ENCODE peak calls at places on chromosomes 13 and 19, in six cellular contexts. One of them, this sample, is unnamed.
A peak's percentile ranks its signal among the peaks of the same experiment; 100 is the strongest.

GRCh38 chr13:45162194-45162593 is 38.7 kb downstream of the KCTD4 start:
- DNase-seq in left ventricle myocardium inferior: no peak
- DNase-seq in CD8-positive, alpha-beta T cell: no peak
- DNase-seq in fibroblast of lung: peak; percentile 49
- DNase-seq in heart right ventricle: no peak
- DNase-seq in thoracic aorta: no peak
- DNase-seq in this sample: no peak

GRCh38 chr19:44847144-44848035 is 1.3 kb downstream of the NECTIN2 start:
- DNase-seq in left ventricle myocardium inferior: peak; percentile 70
- DNase-seq in CD8-positive, alpha-beta T cell: peak; percentile 12
- DNase-seq in fibroblast of lung: peak; percentile 36
- DNase-seq in heart right ventricle: peak; percentile 85
- DNase-seq in thoracic aorta: no peak
- DNase-seq in this sample: no peak

GRCh38 chr13:61110804-61111203 is 304.8 kb downstream of the PCDH20 start:
- DNase-seq in left ventricle myocardium inferior: no peak
- DNase-seq in CD8-positive, alpha-beta T cell: no peak
- DNase-seq in fibroblast of lung: no peak
- DNase-seq in heart right ventricle: no peak
- DNase-seq in thoracic aorta: no peak
- DNase-seq in this sample: no peak

GRCh38 chr13:90477194-90477593 is 870.3 kb upstream of the MIR17HG start:
- DNase-seq in left ventricle myocardium inferior: no peak
- DNase-seq in CD8-positive, alpha-beta T cell: no peak
- DNase-seq in fibroblast of lung: no peak
- DNase-seq in heart right ventricle: no peak
- DNase-seq in thoracic aorta: no peak
- DNase-seq in this sample: no peak

GRCh38 chr13:55569082-55569481 is 1571.6 kb upstream of the PRR20A start:
- DNase-seq in left ventricle myocardium inferior: no peak
- DNase-seq in CD8-positive, alpha-beta T cell: no peak
- DNase-seq in fibroblast of lung: no peak
- DNase-seq in heart right ventricle: no peak
- DNase-seq in thoracic aorta: no peak
- DNase-seq in this sample: no peak

GRCh38 chr19:33100894-33101644 is 20.1 kb downstream of the GPATCH1 start:
- DNase-seq in left ventricle myocardium inferior: no peak
- DNase-seq in CD8-positive, alpha-beta T cell: no peak
- DNase-seq in fibroblast of lung: no peak
- DNase-seq in heart right ventricle: no peak
- DNase-seq in thoracic aorta: no peak
- DNase-seq in this sample: no peak

GRCh38 chr19:7865262-7865911 is 8.8 kb downstream of the PRR36 start:
- DNase-seq in left ventricle myocardium inferior: no peak
- DNase-seq in CD8-positive, alpha-beta T cell: no peak
- DNase-seq in fibroblast of lung: no peak
- DNase-seq in heart right ventricle: no peak
- DNase-seq in thoracic aorta: no peak
- DNase-seq in this sample: no peak

GRCh38 chr19:30387311-30388115 is 15.3 kb downstream of the ZNF536 start:
- DNase-seq in left ventricle myocardium inferior: peak; percentile 32
- DNase-seq in CD8-positive, alpha-beta T cell: no peak
- DNase-seq in fibroblast of lung: no peak
- DNase-seq in heart right ventricle: peak; percentile 19
- DNase-seq in thoracic aorta: no peak
- DNase-seq in this sample: no peak

GRCh38 chr13:32940601-32941000 is 75.6 kb upstream of the KL start:
- DNase-seq in left ventricle myocardium inferior: peak; percentile 27
- DNase-seq in CD8-positive, alpha-beta T cell: no peak
- DNase-seq in fibroblast of lung: peak; percentile 45
- DNase-seq in heart right ventricle: peak; percentile 21
- DNase-seq in thoracic aorta: no peak
- DNase-seq in this sample: no peak

GRCh38 chr19:584240-585001 is 5.3 kb upstream of the HCN2 start:
- DNase-seq in left ventricle myocardium inferior: peak; percentile 56
- DNase-seq in CD8-positive, alpha-beta T cell: peak; percentile 76
- DNase-seq in fibroblast of lung: peak; percentile 39
- DNase-seq in heart right ventricle: peak; percentile 50
- DNase-seq in thoracic aorta: no peak
- DNase-seq in this sample: peak; percentile 73

GRCh38 chr13:48749144-48749543 is 95.4 kb downstream of the CYSLTR2 start:
- DNase-seq in left ventricle myocardium inferior: no peak
- DNase-seq in CD8-positive, alpha-beta T cell: no peak
- DNase-seq in fibroblast of lung: peak; percentile 73
- DNase-seq in heart right ventricle: no peak
- DNase-seq in thoracic aorta: no peak
- DNase-seq in this sample: no peak

GRCh38 chr13:108700421-108701170 is 71.2 kb downstream of the MYO16 start:
- DNase-seq in left ventricle myocardium inferior: no peak
- DNase-seq in CD8-positive, alpha-beta T cell: no peak
- DNase-seq in fibroblast of lung: peak; percentile 81
- DNase-seq in heart right ventricle: no peak
- DNase-seq in thoracic aorta: no peak
- DNase-seq in this sample: no peak

GRCh38 chr19:51971624-51972023 is 15.0 kb downstream of the ZNF350 start:
- DNase-seq in left ventricle myocardium inferior: no peak
- DNase-seq in CD8-positive, alpha-beta T cell: peak; percentile 9
- DNase-seq in fibroblast of lung: peak; percentile 30
- DNase-seq in heart right ventricle: no peak
- DNase-seq in thoracic aorta: no peak
- DNase-seq in this sample: no peak

GRCh38 chr13:71499944-71500514 is 367.0 kb downstream of the DACH1 start:
- DNase-seq in left ventricle myocardium inferior: no peak
- DNase-seq in CD8-positive, alpha-beta T cell: no peak
- DNase-seq in fibroblast of lung: no peak
- DNase-seq in heart right ventricle: no peak
- DNase-seq in thoracic aorta: no peak
- DNase-seq in this sample: no peak

GRCh38 chr13:98565726-98566577 is 11.0 kb downstream of the STK24 start:
- DNase-seq in left ventricle myocardium inferior: peak; percentile 53
- DNase-seq in CD8-positive, alpha-beta T cell: no peak
- DNase-seq in fibroblast of lung: no peak
- DNase-seq in heart right ventricle: peak; percentile 51
- DNase-seq in thoracic aorta: no peak
- DNase-seq in this sample: no peak

GRCh38 chr13:30744056-30744684 is 8.8 kb downstream of the ALOX5AP start:
- DNase-seq in left ventricle myocardium inferior: no peak
- DNase-seq in CD8-positive, alpha-beta T cell: peak; percentile 79
- DNase-seq in fibroblast of lung: peak; percentile 60
- DNase-seq in heart right ventricle: no peak
- DNase-seq in thoracic aorta: no peak
- DNase-seq in this sample: peak; percentile 81

GRCh38 chr13:95677564-95678386 is 836 bp downstream of the DNAJC3 start:
- DNase-seq in left ventricle myocardium inferior: no peak
- DNase-seq in CD8-positive, alpha-beta T cell: peak; percentile 15
- DNase-seq in fibroblast of lung: peak; percentile 31
- DNase-seq in heart right ventricle: peak; percentile 51
- DNase-seq in thoracic aorta: no peak
- DNase-seq in this sample: no peak

DNA sequence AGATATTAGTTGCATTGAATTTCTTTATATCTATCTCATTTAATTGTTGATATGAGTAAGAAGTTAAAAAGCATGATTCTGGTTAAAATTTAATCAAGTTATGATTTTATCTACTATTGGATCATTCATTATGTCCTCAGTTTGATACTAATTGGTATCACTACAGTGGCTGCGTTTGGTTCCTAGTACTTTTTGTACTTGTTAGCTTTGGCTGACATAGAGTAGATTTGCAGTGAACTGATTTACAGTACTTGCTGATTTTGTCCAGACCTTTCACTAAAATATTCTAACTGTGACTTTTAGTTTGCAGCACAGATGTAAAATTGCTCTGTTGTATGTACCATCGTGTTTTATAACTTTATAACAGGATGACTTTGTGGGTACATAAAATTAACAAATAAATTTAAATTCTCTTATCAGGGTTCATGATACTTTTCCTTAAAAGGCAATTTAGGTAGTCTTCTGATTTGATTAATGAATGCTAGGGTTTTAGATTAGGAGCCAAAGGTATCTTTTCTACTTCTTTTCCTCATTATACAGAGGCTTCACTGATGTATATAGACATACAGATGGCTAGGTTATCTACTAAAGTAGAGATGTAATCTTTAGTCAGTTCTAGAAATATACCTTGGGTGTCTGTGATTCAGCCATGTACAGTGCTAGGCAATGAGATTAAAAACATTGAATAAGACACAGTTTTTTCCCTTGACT is 8.7 kb downstream of the UCHL3 start:
- DNase-seq in left ventricle myocardium inferior: no peak
- DNase-seq in CD8-positive, alpha-beta T cell: no peak
- DNase-seq in fibroblast of lung: no peak
- DNase-seq in heart right ventricle: no peak
- DNase-seq in thoracic aorta: no peak
- DNase-seq in this sample: no peak
- TF ChIP-seq CTCF in left ventricle myocardium inferior: no peak
- TF ChIP-seq CTCF in CD8-positive, alpha-beta T cell: no peak
- TF ChIP-seq CTCF in fibroblast of lung: no peak
- TF ChIP-seq CTCF in heart right ventricle: no peak
- TF ChIP-seq CTCF in thoracic aorta: no peak
- TF ChIP-seq CTCF in this sample: no peak

GRCh38 chr13:26476111-26476743 is 81.3 kb upstream of the WASF3 start:
- DNase-seq in left ventricle myocardium inferior: peak; percentile 64
- DNase-seq in CD8-positive, alpha-beta T cell: no peak
- DNase-seq in fibroblast of lung: peak; percentile 14
- DNase-seq in heart right ventricle: peak; percentile 35
- DNase-seq in thoracic aorta: no peak
- DNase-seq in this sample: no peak
- H3K4me3 ChIP-seq in left ventricle myocardium inferior: peak overlapping the region; percentile 48
- H3K4me3 ChIP-seq in CD8-positive, alpha-beta T cell: no peak overlapping the region
- H3K4me3 ChIP-seq in fibroblast of lung: no peak overlapping the region
- H3K4me3 ChIP-seq in heart right ventricle: no peak overlapping the region
- H3K4me3 ChIP-seq in thoracic aorta: peak overlapping the region; percentile 60
- H3K4me3 ChIP-seq in this sample: no peak overlapping the region

GRCh38 chr13:102816633-102817032 is 17.7 kb downstream of the BIVM start:
- DNase-seq in left ventricle myocardium inferior: no peak
- DNase-seq in CD8-positive, alpha-beta T cell: no peak
- DNase-seq in fibroblast of lung: no peak
- DNase-seq in heart right ventricle: no peak
- DNase-seq in thoracic aorta: no peak
- DNase-seq in this sample: no peak
- H3K27me3 ChIP-seq in left ventricle myocardium inferior: no peaks in the 10 kb centered on the region
- H3K27me3 ChIP-seq in CD8-positive, alpha-beta T cell: no peaks in the 10 kb centered on the region
- H3K27me3 ChIP-seq in fibroblast of lung: no peaks in the 10 kb centered on the region
- H3K27me3 ChIP-seq in heart right ventricle: no peaks in the 10 kb centered on the region
- H3K27me3 ChIP-seq in thoracic aorta: no peaks in the 10 kb centered on the region
- H3K27me3 ChIP-seq in this sample: no peaks in the 10 kb centered on the region

GRCh38 chr19:34404109-34404909 is at the start of gene PDCD2L:
- DNase-seq in left ventricle myocardium inferior: peak; percentile 93
- DNase-seq in CD8-positive, alpha-beta T cell: peak; percentile 94
- DNase-seq in fibroblast of lung: peak; percentile 86
- DNase-seq in heart right ventricle: peak; percentile 93
- DNase-seq in thoracic aorta: peak; percentile 78
- DNase-seq in this sample: peak; percentile 86
- TF ChIP-seq CTCF in left ventricle myocardium inferior: no peak
- TF ChIP-seq CTCF in CD8-positive, alpha-beta T cell: no peak
- TF ChIP-seq CTCF in fibroblast of lung: no peak
- TF ChIP-seq CTCF in heart right ventricle: peak; percentile 3
- TF ChIP-seq CTCF in thoracic aorta: no peak
- TF ChIP-seq CTCF in this sample: no peak

GRCh38 chr13:100646871-100647270 is 27.7 kb downstream of the TMTC4 start:
- DNase-seq in left ventricle myocardium inferior: no peak
- DNase-seq in CD8-positive, alpha-beta T cell: no peak
- DNase-seq in fibroblast of lung: no peak
- DNase-seq in heart right ventricle: no peak
- DNase-seq in thoracic aorta: no peak
- DNase-seq in this sample: no peak

GRCh38 chr13:100650321-100650720 is 24.3 kb downstream of the TMTC4 start:
- DNase-seq in left ventricle myocardium inferior: no peak
- DNase-seq in CD8-positive, alpha-beta T cell: no peak
- DNase-seq in fibroblast of lung: no peak
- DNase-seq in heart right ventricle: no peak
- DNase-seq in thoracic aorta: no peak
- DNase-seq in this sample: no peak

GRCh38 chr13:100648354-100648753 is 26.2 kb downstream of the TMTC4 start:
- DNase-seq in left ventricle myocardium inferior: no peak
- DNase-seq in CD8-positive, alpha-beta T cell: no peak
- DNase-seq in fibroblast of lung: no peak
- DNase-seq in heart right ventricle: no peak
- DNase-seq in thoracic aorta: no peak
- DNase-seq in this sample: no peak

GRCh38 chr13:100657881-100658315 is 16.7 kb downstream of the TMTC4 start:
- DNase-seq in left ventricle myocardium inferior: no peak
- DNase-seq in CD8-positive, alpha-beta T cell: no peak
- DNase-seq in fibroblast of lung: no peak
- DNase-seq in heart right ventricle: no peak
- DNase-seq in thoracic aorta: no peak
- DNase-seq in this sample: no peak

GRCh38 chr13:100652510-100652909 is 22.1 kb downstream of the TMTC4 start:
- DNase-seq in left ventricle myocardium inferior: no peak
- DNase-seq in CD8-positive, alpha-beta T cell: no peak
- DNase-seq in fibroblast of lung: no peak
- DNase-seq in heart right ventricle: no peak
- DNase-seq in thoracic aorta: no peak
- DNase-seq in this sample: no peak
- H3K4me3 ChIP-seq in left ventricle myocardium inferior: no peak overlapping the region
- H3K4me3 ChIP-seq in CD8-positive, alpha-beta T cell: no peak overlapping the region
- H3K4me3 ChIP-seq in fibroblast of lung: no peak overlapping the region
- H3K4me3 ChIP-seq in heart right ventricle: no peak overlapping the region
- H3K4me3 ChIP-seq in thoracic aorta: no peak overlapping the region
- H3K4me3 ChIP-seq in this sample: no peak overlapping the region

GRCh38 chr13:39811696-39812095 is 156.2 kb downstream of the COG6 start:
- DNase-seq in left ventricle myocardium inferior: no peak
- DNase-seq in CD8-positive, alpha-beta T cell: no peak
- DNase-seq in fibroblast of lung: no peak
- DNase-seq in heart right ventricle: no peak
- DNase-seq in thoracic aorta: no peak
- DNase-seq in this sample: no peak
- H3K27me3 ChIP-seq in left ventricle myocardium inferior: no peaks in the 10 kb centered on the region
- H3K27me3 ChIP-seq in CD8-positive, alpha-beta T cell: no peaks in the 10 kb centered on the region
- H3K27me3 ChIP-seq in fibroblast of lung: no peaks in the 10 kb centered on the region
- H3K27me3 ChIP-seq in heart right ventricle: no peaks in the 10 kb centered on the region
- H3K27me3 ChIP-seq in thoracic aorta: no peaks in the 10 kb centered on the region
- H3K27me3 ChIP-seq in this sample: no peaks in the 10 kb centered on the region

GRCh38 chr19:45981350-45981749 is 7.7 kb upstream of the NOVA2 start:
- DNase-seq in left ventricle myocardium inferior: no peak
- DNase-seq in CD8-positive, alpha-beta T cell: no peak
- DNase-seq in fibroblast of lung: no peak
- DNase-seq in heart right ventricle: no peak
- DNase-seq in thoracic aorta: no peak
- DNase-seq in this sample: no peak
- TF ChIP-seq CTCF in left ventricle myocardium inferior: no peak
- TF ChIP-seq CTCF in CD8-positive, alpha-beta T cell: no peak
- TF ChIP-seq CTCF in fibroblast of lung: no peak
- TF ChIP-seq CTCF in heart right ventricle: no peak
- TF ChIP-seq CTCF in thoracic aorta: no peak
- TF ChIP-seq CTCF in this sample: no peak

This sample was measured in GM06990.